ENCODE peak calls at places on chromosomes 7 and 10, in eight cellular contexts. P is aorta, Z is neural progenitor cell, T is body of pancreas, C is SK-N-SH, U is stomach, X is NT2/D1, M is GM12878. I is an unnamed sample.

GRCh38 chr7:70712942-70713341 is 419.0 kb upstream of the GALNT17 start:
- DNase-seq in U (peak; percentile 76), C (no peak), P (no peak), Z (no peak), M (no peak), X (no peak), T (peak; percentile 53), I (no peak)

GRCh38 chr10:46240684-46241565 is 45.9 kb upstream of the ANTXRL start:
- DNase-seq in T (no peak), U (peak; percentile 17), M (no peak), C (no peak), Z (no peak), X (no peak), P (no peak), I (peak; percentile 31)

GRCh38 chr10:118447478-118447877 is 105.4 kb upstream of the FAM204A start:
- DNase-seq in T (peak; percentile 6), C (peak; percentile 21), Z (no peak), M (no peak), U (no peak), P (peak; percentile 73), X (no peak), I (no peak)

GRCh38 chr7:106071356-106071998 is 40.6 kb downstream of the SYPL1 start:
- DNase-seq in Z (no peak), P (no peak), C (peak; percentile 49), X (no peak), M (peak; percentile 98), T (peak; percentile 22), U (peak; percentile 71), I (peak; percentile 70)

GRCh38 chr7:18474944-18475343 is 20.6 kb upstream of the HDAC9 start:
- DNase-seq in Z (no peak), M (no peak), X (no peak), P (no peak), C (no peak), U (no peak), T (no peak), I (no peak)

GRCh38 chr7:1940863-1941262 is 270.8 kb downstream of the ELFN1 start:
- DNase-seq in P (peak; percentile 48), C (no peak), U (no peak), X (no peak), Z (no peak), T (no peak), M (no peak), I (no peak)

GRCh38 chr10:121134711-121135110 is 283.5 kb downstream of the WDR11 start:
- DNase-seq in U (no peak), C (no peak), Z (no peak), T (no peak), M (no peak), P (no peak), X (no peak), I (no peak)

GRCh38 chr7:73740771-73741170 is 2.2 kb upstream of the ABHD11 start:
- DNase-seq in U (no peak), Z (no peak), T (no peak), P (no peak), M (no peak), C (no peak), X (no peak), I (no peak)

GRCh38 chr7:110442386-110442837 is 648.5 kb upstream of the LRRN3 start:
- DNase-seq in P (no peak), Z (peak; percentile 73), U (peak; percentile 31), C (peak; percentile 81), T (peak; percentile 39), X (peak; percentile 64), M (no peak), I (no peak)

GRCh38 chr7:6252748-6253147 is 19.7 kb downstream of the CYTH3 start:
- DNase-seq in T (no peak), U (no peak), C (no peak), Z (no peak), X (no peak), M (no peak), P (no peak), I (no peak)

GRCh38 chr10:77756319-77757232 is 119.0 kb upstream of the KCNMA1 start:
- DNase-seq in P (no peak), X (peak; percentile 64), U (no peak), C (peak; percentile 65), M (no peak), Z (peak; percentile 68), T (peak; percentile 40), I (no peak)

DNA sequence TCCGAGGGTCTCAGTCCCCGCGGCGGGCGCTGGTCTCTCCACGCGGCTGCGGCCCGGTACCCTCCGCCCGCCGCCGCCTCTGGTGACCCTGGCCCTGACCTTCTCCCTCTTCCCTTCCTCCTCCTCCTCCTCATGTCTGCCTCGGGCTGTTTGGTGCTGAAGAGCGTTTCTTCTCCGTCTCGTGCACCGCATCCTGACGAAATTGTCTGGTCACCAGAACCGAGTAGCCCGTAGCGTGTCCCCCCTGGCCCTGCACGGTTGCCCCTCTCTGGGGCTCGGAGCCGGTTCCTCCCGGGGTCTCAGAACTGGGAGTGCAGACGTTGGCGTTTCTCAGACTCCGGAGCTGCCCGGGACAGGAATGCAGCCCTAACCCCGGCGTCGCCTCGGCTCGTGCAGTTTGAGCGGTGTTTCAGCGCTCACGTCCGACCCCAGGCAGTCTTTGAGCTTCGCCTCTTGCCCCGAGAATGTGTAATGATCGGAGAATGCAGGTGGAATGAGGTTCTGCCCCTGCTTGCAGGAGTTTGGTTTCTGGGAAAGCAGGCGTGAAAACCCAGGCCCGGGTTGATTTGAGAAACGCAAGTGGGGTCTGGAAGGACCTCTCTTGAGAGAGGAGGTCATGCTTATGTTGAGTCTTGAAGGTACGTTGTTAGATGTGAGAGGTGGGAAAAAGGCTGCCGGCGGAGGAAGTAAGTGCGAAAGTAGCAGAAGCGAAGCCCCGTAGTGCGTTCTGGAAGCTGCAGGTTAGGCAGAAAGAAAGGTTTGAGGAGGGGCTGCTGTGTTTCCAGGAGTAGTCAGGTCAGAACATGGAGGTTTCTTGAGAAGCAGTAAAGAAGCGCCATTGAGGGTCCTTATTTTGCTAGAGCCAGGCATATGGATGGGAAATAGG is 743 bp downstream of the RBM17 start:
- DNase-seq in T (no peak), U (no peak), Z (peak; percentile 76), C (peak; percentile 59), X (no peak), M (no peak), P (peak; percentile 55), I (peak; percentile 69)
- H3K4me1 ChIP-seq in T (peaks cover 43% of the 10 kb centered on the region), U (peaks cover 71% of the 10 kb centered on the region), Z (peaks cover 15% of the 10 kb centered on the region), C (peaks cover 13% of the 10 kb centered on the region), X (no peaks in the 10 kb centered on the region), M (peaks cover 3% of the 10 kb centered on the region), P (peaks cover 3% of the 10 kb centered on the region), I (peaks cover 53% of the 10 kb centered on the region)

GRCh38 chr10:132385721-132386418 is 11.1 kb upstream of the PWWP2B start:
- DNase-seq in T (no peak), P (peak; percentile 41), M (no peak), Z (no peak), X (no peak), C (no peak), U (no peak), I (peak; percentile 56)

GRCh38 chr10:132388901-132389630 is 7.9 kb upstream of the PWWP2B start:
- DNase-seq in C (no peak), Z (peak; percentile 68), U (no peak), P (peak; percentile 72), T (peak; percentile 84), M (no peak), X (no peak), I (peak; percentile 81)

GRCh38 chr10:132384618-132385510 is 12.1 kb upstream of the PWWP2B start:
- DNase-seq in C (no peak), P (peak; percentile 34), Z (no peak), T (peak; percentile 2), X (no peak), M (no peak), U (no peak), I (peak; percentile 57)

GRCh38 chr10:132387723-132388210 is 9.2 kb upstream of the PWWP2B start:
- DNase-seq in P (peak; percentile 79), C (peak; percentile 97), U (peak; percentile 83), X (peak; percentile 44), T (peak; percentile 68), M (no peak), Z (peak; percentile 87), I (peak; percentile 86)

DNA sequence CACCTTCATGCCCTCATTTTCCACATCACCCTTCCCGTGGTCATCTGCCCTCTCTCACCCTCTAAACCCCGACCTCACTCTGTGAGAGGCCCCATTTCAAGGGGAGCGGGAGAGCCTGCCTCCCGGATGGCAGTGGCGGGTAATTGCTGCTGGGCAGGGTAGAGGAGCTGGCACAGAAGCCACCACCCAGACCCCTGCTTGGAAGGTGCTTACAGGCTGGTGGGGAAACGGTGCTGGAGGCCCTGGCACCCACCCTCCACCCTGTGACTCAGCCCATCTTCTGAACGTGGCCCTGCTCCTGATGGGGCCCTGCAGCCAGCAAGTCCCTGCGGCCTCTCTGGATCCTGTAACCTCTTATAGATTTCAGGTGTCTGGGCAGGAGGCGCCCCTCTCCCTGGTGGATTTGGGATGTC is 10.6 kb upstream of the PWWP2B start:
- DNase-seq in C (no peak), Z (no peak), P (peak; percentile 40), U (no peak), X (no peak), T (no peak), M (no peak), I (peak; percentile 59)
- H3K9me3 ChIP-seq in C (no peaks in the 10 kb centered on the region), Z (no peaks in the 10 kb centered on the region), P (peaks cover 2% of the 10 kb centered on the region), U (no peaks in the 10 kb centered on the region), X (no peaks in the 10 kb centered on the region), T (no peaks in the 10 kb centered on the region), M (no peaks in the 10 kb centered on the region), I (no peaks in the 10 kb centered on the region)

GRCh38 chr7:150715293-150715692 is 1.1 kb upstream of the GIMAP1 start:
- DNase-seq in X (no peak), T (no peak), C (no peak), U (no peak), P (no peak), Z (no peak), M (no peak), I (no peak)

GRCh38 chr7:150715738-150716137 is 675 bp upstream of the GIMAP1 start:
- DNase-seq in P (no peak), Z (no peak), M (no peak), X (no peak), U (no peak), C (no peak), T (no peak), I (no peak)

GRCh38 chr7:150716368-150716767 is at the start of gene GIMAP1:
- DNase-seq in Z (no peak), T (peak; percentile 51), U (no peak), P (peak; percentile 56), M (no peak), X (no peak), C (no peak), I (no peak)

GRCh38 chr7:150717821-150718420 is 1.5 kb downstream of the GIMAP1 start:
- DNase-seq in T (no peak), Z (no peak), X (no peak), P (no peak), C (no peak), U (no peak), M (no peak), I (no peak)

GRCh38 chr7:150716939-150717338 is 526 bp downstream of the GIMAP1 start:
- DNase-seq in M (no peak), C (no peak), X (no peak), U (no peak), T (no peak), Z (no peak), P (no peak), I (no peak)
- H3K4me1 ChIP-seq in M (peaks cover 7% of the 10 kb centered on the region), C (no peaks in the 10 kb centered on the region), X (no peaks in the 10 kb centered on the region), U (peaks cover 6% of the 10 kb centered on the region), T (no peaks in the 10 kb centered on the region), Z (no peaks in the 10 kb centered on the region), P (no peaks in the 10 kb centered on the region), I (peaks cover 9% of the 10 kb centered on the region)

DNA sequence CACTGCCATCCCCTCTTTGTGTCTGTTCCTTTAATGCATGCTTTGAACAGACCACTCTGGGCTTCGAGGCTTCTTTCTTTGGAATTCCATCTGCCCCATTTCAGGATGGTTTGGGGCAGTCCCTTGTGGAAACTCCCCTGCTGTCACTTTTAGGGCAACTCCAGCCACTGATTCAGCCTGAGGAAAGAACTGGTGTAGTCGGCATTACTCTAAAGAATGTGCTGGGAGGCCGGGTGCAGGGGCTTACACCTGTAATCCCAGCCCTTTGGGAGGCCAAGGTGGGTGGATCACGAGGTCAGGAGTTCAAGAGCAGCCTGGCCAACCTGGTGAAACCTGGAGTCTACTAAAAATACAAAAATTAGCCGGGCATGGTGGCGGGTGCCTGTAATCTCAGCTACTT is 358.1 kb upstream of the NUPR2 start:
- DNase-seq in X (no peak), P (no peak), Z (no peak), U (no peak), M (no peak), T (no peak), C (no peak), I (no peak)
- H3K9me3 ChIP-seq in X (peaks cover 83% of the 10 kb centered on the region), P (peaks cover 30% of the 10 kb centered on the region), Z (peaks cover 25% of the 10 kb centered on the region), U (peaks cover 99% of the 10 kb centered on the region), M (peaks cover 3% of the 10 kb centered on the region), T (no peaks in the 10 kb centered on the region), C (peaks cover 16% of the 10 kb centered on the region), I (peaks cover 53% of the 10 kb centered on the region)